ENCODE peak calls at places on chromosomes 4 and X, in five cellular contexts. Y is K562, Z is HepG2, T is SK-N-SH, K is GM12878. H is an unnamed sample.

GRCh38 chr4:16627999-16628398 is 270.4 kb downstream of the LDB2 start:
- DNase-seq in Y (no peak), Z (no peak), T (no peak), K (no peak), H (no peak)

GRCh38 chrX:129013574-129013973 is 509.7 kb downstream of the SMARCA1 start:
- DNase-seq in Y (no peak), Z (no peak), T (no peak), K (no peak), H (no peak)

GRCh38 chr4:128820631-128821119 is 11.2 kb downstream of the JADE1 start:
- DNase-seq in Y (no peak), Z (no peak), T (peak; percentile 58), K (no peak), H (no peak)

GRCh38 chr4:78938474-78938867 is 767 bp downstream of the PAQR3 start:
- DNase-seq in Y (no peak), Z (no peak), T (no peak), K (no peak), H (no peak)

GRCh38 chr4:1558205-1558604 is 125.9 kb downstream of the FAM53A start:
- DNase-seq in Y (no peak), Z (no peak), T (no peak), K (no peak), H (no peak)

GRCh38 chr4:137075586-137075985 is 456.7 kb downstream of the PCDH18 start:
- DNase-seq in Y (no peak), Z (no peak), T (no peak), K (no peak), H (no peak)

GRCh38 chr4:82715731-82716617 is 82.6 kb downstream of the SCD5 start:
- DNase-seq in Y (no peak), Z (peak; percentile 36), T (no peak), K (no peak), H (no peak)

GRCh38 chr4:7906171-7906581 is 33.5 kb downstream of the AFAP1 start:
- DNase-seq in Y (no peak), Z (no peak), T (no peak), K (no peak), H (no peak)

GRCh38 chr4:143083811-143084472 is 100.8 kb upstream of the USP38 start:
- DNase-seq in Y (no peak), Z (no peak), T (no peak), K (no peak), H (no peak)

GRCh38 chr4:82741188-82741587 is 57.4 kb downstream of the SCD5 start:
- DNase-seq in Y (no peak), Z (peak; percentile 84), T (no peak), K (no peak), H (no peak)

GRCh38 chrX:78522601-78523000 is 136.5 kb downstream of the RTL3 start:
- DNase-seq in Y (no peak), Z (no peak), T (no peak), K (no peak), H (no peak)

GRCh38 chrX:49037883-49038475 is 5.2 kb downstream of the TFE3 start:
- DNase-seq in Y (no peak), Z (no peak), T (no peak), K (no peak), H (no peak)

GRCh38 chrX:101682723-101683122 is 23.1 kb upstream of the ARMCX2 start:
- DNase-seq in Y (no peak), Z (no peak), T (no peak), K (no peak), H (no peak)

GRCh38 chrX:109440475-109440874 is 41.4 kb downstream of the GUCY2F start:
- DNase-seq in Y (no peak), Z (no peak), T (no peak), K (no peak), H (no peak)

GRCh38 chrX:95076449-95076848 is 1402.4 kb downstream of the FAM133A start:
- DNase-seq in Y (no peak), Z (peak; percentile 2), T (peak; percentile 0), K (no peak), H (no peak)

GRCh38 chr4:52592287-52592686 is 66.8 kb downstream of the USP46 start:
- DNase-seq in Y (peak; percentile 14), Z (no peak), T (no peak), K (no peak), H (no peak)

GRCh38 chr4:77358315-77358928 is 201.4 kb downstream of the CCNG2 start:
- DNase-seq in Y (peak; percentile 47), Z (peak; percentile 19), T (peak; percentile 42), K (no peak), H (peak; percentile 16)

GRCh38 chr4:156190606-156191005 is 236.9 kb upstream of the CTSO start:
- DNase-seq in Y (no peak), Z (no peak), T (no peak), K (no peak), H (no peak)

GRCh38 chr4:121814756-121815155 is 8.9 kb downstream of the CCNA2 start:
- DNase-seq in Y (no peak), Z (no peak), T (no peak), K (no peak), H (no peak)
- H3K79me2 ChIP-seq in Y (peaks cover 26% of the 10 kb centered on the region), Z (no peaks in the 10 kb centered on the region), T (peaks cover 56% of the 10 kb centered on the region), K (peaks cover 14% of the 10 kb centered on the region), H (peaks cover 63% of the 10 kb centered on the region)

GRCh38 chr4:139606600-139607301 is 50.7 kb upstream of the SETD7 start:
- DNase-seq in Y (peak; percentile 36), Z (no peak), T (no peak), K (no peak), H (no peak)

GRCh38 chr4:139600662-139601061 is 44.6 kb upstream of the SETD7 start:
- DNase-seq in Y (no peak), Z (no peak), T (no peak), K (no peak), H (no peak)

GRCh38 chr4:139607302-139608060 is 51.5 kb upstream of the SETD7 start:
- DNase-seq in Y (no peak), Z (no peak), T (no peak), K (no peak), H (no peak)

GRCh38 chr4:139605516-139605915 is 49.5 kb upstream of the SETD7 start:
- DNase-seq in Y (no peak), Z (no peak), T (no peak), K (no peak), H (no peak)

GRCh38 chr4:139603576-139604387 is 47.8 kb upstream of the SETD7 start:
- DNase-seq in Y (peak; percentile 55), Z (peak; percentile 67), T (peak; percentile 55), K (peak; percentile 8), H (peak; percentile 49)
- TF ChIP-seq ZBTB33 in Y (no peak), Z (no peak), T (no peak), K (no peak), H (no peak)

DNA sequence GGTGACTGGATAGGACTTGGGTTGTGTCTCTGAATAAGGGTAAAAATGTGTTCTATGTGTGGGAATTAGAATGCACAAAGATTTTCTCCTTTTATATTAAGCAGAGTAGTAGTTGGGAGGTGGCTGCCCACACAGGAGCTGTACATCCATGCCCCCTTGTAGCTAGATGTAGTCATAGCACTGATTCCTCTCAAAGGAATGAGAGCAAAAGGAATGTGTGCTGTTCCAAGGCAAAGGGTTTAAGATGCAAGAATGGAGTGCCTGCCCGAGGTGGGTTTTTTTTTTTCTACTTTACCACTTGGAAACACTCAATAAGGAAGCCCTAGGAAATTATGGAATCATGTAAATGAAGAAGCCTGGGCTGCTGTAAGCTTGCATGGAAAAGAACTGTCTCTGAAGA is 2183.2 kb upstream of the AGA start:
- DNase-seq in Y (no peak), Z (no peak), T (no peak), K (no peak), H (no peak)
- H3K79me2 ChIP-seq in Y (no peaks in the 10 kb centered on the region), Z (no peaks in the 10 kb centered on the region), T (no peaks in the 10 kb centered on the region), K (no peaks in the 10 kb centered on the region), H (no peaks in the 10 kb centered on the region)

GRCh38 chrX:22134681-22135080 is 102.6 kb downstream of the PHEX start:
- DNase-seq in Y (no peak), Z (peak; percentile 22), T (peak; percentile 47), K (no peak), H (no peak)
- TF ChIP-seq ZBTB33 in Y (no peak), Z (no peak), T (no peak), K (no peak), H (no peak)

GRCh38 chr4:87029356-87029755 is 94.5 kb downstream of the AFF1 start:
- DNase-seq in Y (no peak), Z (no peak), T (no peak), K (no peak), H (no peak)

GRCh38 chr4:87025614-87026041 is 90.8 kb downstream of the AFF1 start:
- DNase-seq in Y (no peak), Z (peak; percentile 71), T (no peak), K (peak; percentile 50), H (no peak)

GRCh38 chr4:87026795-87027495 is 92.1 kb downstream of the AFF1 start:
- DNase-seq in Y (no peak), Z (no peak), T (no peak), K (peak; percentile 91), H (no peak)

GRCh38 chr4:87024181-87024580 is 89.4 kb downstream of the AFF1 start:
- DNase-seq in Y (no peak), Z (no peak), T (no peak), K (no peak), H (no peak)

GRCh38 chr4:87025023-87025613 is 90.3 kb downstream of the AFF1 start:
- DNase-seq in Y (no peak), Z (no peak), T (no peak), K (no peak), H (no peak)
- H3K79me2 ChIP-seq in Y (peaks cover 99% of the 10 kb centered on the region), Z (peaks cover 76% of the 10 kb centered on the region), T (peaks cover 37% of the 10 kb centered on the region), K (peaks cover 95% of the 10 kb centered on the region), H (peaks cover 58% of the 10 kb centered on the region)

DNA sequence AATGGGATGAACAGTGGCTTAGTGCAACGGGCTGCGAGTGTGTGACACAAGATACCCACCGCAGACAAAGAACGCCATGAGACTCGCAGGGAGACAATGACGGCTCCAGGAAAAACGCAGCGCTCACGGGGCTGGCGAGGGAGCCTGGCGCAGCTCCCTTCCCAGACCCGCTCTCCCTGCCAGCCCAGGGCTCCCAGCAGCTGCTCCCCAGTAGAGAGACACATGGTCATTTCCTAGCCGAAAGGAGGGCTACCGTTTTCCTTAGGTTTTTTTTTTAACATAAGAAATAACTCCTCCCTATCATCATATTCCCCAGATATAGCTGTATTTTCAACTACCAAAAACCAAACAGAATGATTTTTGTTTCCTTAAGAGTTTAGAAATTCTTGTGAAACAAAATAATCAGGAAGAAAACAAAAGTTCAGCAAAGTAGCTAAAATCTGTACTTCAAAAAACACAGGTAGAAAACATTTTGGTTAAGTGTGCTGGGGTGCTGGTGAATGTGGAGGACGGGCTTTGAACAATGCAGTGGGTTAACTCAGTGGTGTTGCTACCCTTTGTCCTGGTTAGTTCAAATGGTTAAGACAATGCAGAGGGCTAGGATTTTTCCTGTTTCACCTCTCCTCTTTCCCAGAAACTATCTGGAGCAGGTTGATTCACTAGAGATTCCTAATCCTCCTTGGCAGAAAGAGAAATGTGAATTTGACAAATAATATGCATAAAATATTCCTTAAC is 149.2 kb downstream of the MAML3 start:
- DNase-seq in Y (no peak), Z (no peak), T (peak; percentile 79), K (no peak), H (no peak)
- TF ChIP-seq ZBTB33 in Y (no peak), Z (no peak), T (no peak), K (no peak), H (no peak)

DNA sequence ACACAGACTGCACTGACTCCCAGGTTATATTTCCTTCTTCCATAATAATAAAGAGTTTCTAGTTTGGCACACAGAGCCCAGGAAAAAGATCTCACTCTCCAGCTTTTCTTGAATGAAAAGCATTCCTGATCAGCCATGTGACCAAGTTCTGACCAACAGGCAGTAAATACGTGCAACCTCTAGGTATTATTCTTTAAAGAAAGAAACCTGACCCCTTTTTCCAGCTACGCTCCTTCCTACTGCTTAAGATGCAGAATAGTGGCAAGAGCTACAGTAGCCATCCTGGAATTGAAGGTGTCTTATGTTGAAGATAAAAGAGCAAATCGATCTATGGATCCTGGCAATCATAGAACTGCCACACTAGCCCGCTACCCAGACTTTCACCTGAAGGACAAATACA is 76.7 kb downstream of the LRBA start:
- DNase-seq in Y (no peak), Z (no peak), T (no peak), K (no peak), H (no peak)
- H3K79me2 ChIP-seq in Y (peaks cover 87% of the 10 kb centered on the region), Z (peaks cover 3% of the 10 kb centered on the region), T (no peaks in the 10 kb centered on the region), K (peaks cover 4% of the 10 kb centered on the region), H (peaks cover 90% of the 10 kb centered on the region)